ENCODE peak calls at places on chromosome 11, in four cellular contexts. One of them, this sample, is unnamed.

GRCh38 chr11:75896843-75897419 is 81.9 kb downstream of the UVRAG start:
- DNase-seq in activated CD8-positive, alpha-beta memory T cell treated with anti-CD3 and anti-CD28 coated beads, Interleukin-2, amount 10 ng/mL, durations not matched to agents 7 days and 5 days: no peak
- DNase-seq in body of pancreas: no peak
- DNase-seq in NCI-H2029 treated with DMSO at 0.1 percent for 48 hours: peak
- DNase-seq in this sample: no peak

GRCh38 chr11:36010010-36010740 is 66.3 kb downstream of the LDLRAD3 start:
- DNase-seq in NCI-H2029 treated with DMSO at 0.1 percent for 48 hours: no peak
- DNase-seq in body of pancreas: no peak
- DNase-seq in activated CD8-positive, alpha-beta memory T cell treated with anti-CD3 and anti-CD28 coated beads, Interleukin-2, amount 10 ng/mL, durations not matched to agents 7 days and 5 days: no peak
- DNase-seq in this sample: no peak

GRCh38 chr11:58222730-58223129 is 6.0 kb downstream of the OR10Q1 start:
- DNase-seq in body of pancreas: no peak
- DNase-seq in NCI-H2029 treated with DMSO at 0.1 percent for 48 hours: no peak
- DNase-seq in activated CD8-positive, alpha-beta memory T cell treated with anti-CD3 and anti-CD28 coated beads, Interleukin-2, amount 10 ng/mL, durations not matched to agents 7 days and 5 days: no peak
- DNase-seq in this sample: no peak

GRCh38 chr11:44564198-44564597 is 1.3 kb upstream of the CD82 start:
- DNase-seq in activated CD8-positive, alpha-beta memory T cell treated with anti-CD3 and anti-CD28 coated beads, Interleukin-2, amount 10 ng/mL, durations not matched to agents 7 days and 5 days: no peak
- DNase-seq in NCI-H2029 treated with DMSO at 0.1 percent for 48 hours: peak
- DNase-seq in body of pancreas: peak
- DNase-seq in this sample: no peak

GRCh38 chr11:3684129-3684685 is 13.0 kb upstream of the CHRNA10 start:
- DNase-seq in NCI-H2029 treated with DMSO at 0.1 percent for 48 hours: no peak
- DNase-seq in body of pancreas: no peak
- DNase-seq in activated CD8-positive, alpha-beta memory T cell treated with anti-CD3 and anti-CD28 coated beads, Interleukin-2, amount 10 ng/mL, durations not matched to agents 7 days and 5 days: no peak
- DNase-seq in this sample: no peak

GRCh38 chr11:69657911-69658605 is 17.1 kb downstream of the LTO1 start:
- DNase-seq in activated CD8-positive, alpha-beta memory T cell treated with anti-CD3 and anti-CD28 coated beads, Interleukin-2, amount 10 ng/mL, durations not matched to agents 7 days and 5 days: no peak
- DNase-seq in NCI-H2029 treated with DMSO at 0.1 percent for 48 hours: no peak
- DNase-seq in body of pancreas: no peak
- DNase-seq in this sample: no peak

GRCh38 chr11:1480555-1481482 is 5.8 kb downstream of the MOB2 start:
- DNase-seq in body of pancreas: no peak
- DNase-seq in NCI-H2029 treated with DMSO at 0.1 percent for 48 hours: no peak
- DNase-seq in activated CD8-positive, alpha-beta memory T cell treated with anti-CD3 and anti-CD28 coated beads, Interleukin-2, amount 10 ng/mL, durations not matched to agents 7 days and 5 days: no peak
- DNase-seq in this sample: no peak

GRCh38 chr11:206516-207212 is 535 bp downstream of the BET1L start:
- DNase-seq in NCI-H2029 treated with DMSO at 0.1 percent for 48 hours: no peak
- DNase-seq in body of pancreas: peak
- DNase-seq in activated CD8-positive, alpha-beta memory T cell treated with anti-CD3 and anti-CD28 coated beads, Interleukin-2, amount 10 ng/mL, durations not matched to agents 7 days and 5 days: peak
- DNase-seq in this sample: no peak

GRCh38 chr11:27371490-27371889 is 8.5 kb upstream of the CCDC34 start:
- DNase-seq in body of pancreas: no peak
- DNase-seq in activated CD8-positive, alpha-beta memory T cell treated with anti-CD3 and anti-CD28 coated beads, Interleukin-2, amount 10 ng/mL, durations not matched to agents 7 days and 5 days: no peak
- DNase-seq in NCI-H2029 treated with DMSO at 0.1 percent for 48 hours: no peak
- DNase-seq in this sample: no peak

GRCh38 chr11:12680246-12680939 is 6.2 kb downstream of the TEAD1 start:
- DNase-seq in body of pancreas: peak
- DNase-seq in NCI-H2029 treated with DMSO at 0.1 percent for 48 hours: peak
- DNase-seq in activated CD8-positive, alpha-beta memory T cell treated with anti-CD3 and anti-CD28 coated beads, Interleukin-2, amount 10 ng/mL, durations not matched to agents 7 days and 5 days: no peak
- DNase-seq in this sample: no peak

GRCh38 chr11:773830-774229 is 3.5 kb downstream of the GATD1 start:
- DNase-seq in activated CD8-positive, alpha-beta memory T cell treated with anti-CD3 and anti-CD28 coated beads, Interleukin-2, amount 10 ng/mL, durations not matched to agents 7 days and 5 days: no peak
- DNase-seq in NCI-H2029 treated with DMSO at 0.1 percent for 48 hours: no peak
- DNase-seq in body of pancreas: no peak
- DNase-seq in this sample: no peak

GRCh38 chr11:1152316-1153104 is 5.2 kb upstream of the MUC5AC start:
- DNase-seq in activated CD8-positive, alpha-beta memory T cell treated with anti-CD3 and anti-CD28 coated beads, Interleukin-2, amount 10 ng/mL, durations not matched to agents 7 days and 5 days: peak
- DNase-seq in NCI-H2029 treated with DMSO at 0.1 percent for 48 hours: no peak
- DNase-seq in body of pancreas: no peak
- DNase-seq in this sample: no peak

GRCh38 chr11:3849297-3849874 is 6.1 kb upstream of the STIM1 start:
- DNase-seq in activated CD8-positive, alpha-beta memory T cell treated with anti-CD3 and anti-CD28 coated beads, Interleukin-2, amount 10 ng/mL, durations not matched to agents 7 days and 5 days: peak
- DNase-seq in NCI-H2029 treated with DMSO at 0.1 percent for 48 hours: no peak
- DNase-seq in body of pancreas: peak
- DNase-seq in this sample: no peak

GRCh38 chr11:77322926-77323590 is 21.6 kb upstream of the GDPD4 start:
- DNase-seq in body of pancreas: no peak
- DNase-seq in NCI-H2029 treated with DMSO at 0.1 percent for 48 hours: no peak
- DNase-seq in activated CD8-positive, alpha-beta memory T cell treated with anti-CD3 and anti-CD28 coated beads, Interleukin-2, amount 10 ng/mL, durations not matched to agents 7 days and 5 days: no peak
- DNase-seq in this sample: no peak

GRCh38 chr11:3022300-3022967 is 30.3 kb upstream of the NAP1L4 start:
- DNase-seq in NCI-H2029 treated with DMSO at 0.1 percent for 48 hours: no peak
- DNase-seq in activated CD8-positive, alpha-beta memory T cell treated with anti-CD3 and anti-CD28 coated beads, Interleukin-2, amount 10 ng/mL, durations not matched to agents 7 days and 5 days: no peak
- DNase-seq in body of pancreas: peak
- DNase-seq in this sample: no peak

GRCh38 chr11:131658952-131659351 is 288.5 kb downstream of the NTM start:
- DNase-seq in NCI-H2029 treated with DMSO at 0.1 percent for 48 hours: no peak
- DNase-seq in body of pancreas: no peak
- DNase-seq in activated CD8-positive, alpha-beta memory T cell treated with anti-CD3 and anti-CD28 coated beads, Interleukin-2, amount 10 ng/mL, durations not matched to agents 7 days and 5 days: no peak
- DNase-seq in this sample: no peak

GRCh38 chr11:235180-235997 is 753 bp downstream of the SIRT3 start:
- DNase-seq in body of pancreas: no peak
- DNase-seq in activated CD8-positive, alpha-beta memory T cell treated with anti-CD3 and anti-CD28 coated beads, Interleukin-2, amount 10 ng/mL, durations not matched to agents 7 days and 5 days: peak
- DNase-seq in NCI-H2029 treated with DMSO at 0.1 percent for 48 hours: peak
- DNase-seq in this sample: no peak

GRCh38 chr11:61696602-61697001 is 16.4 kb downstream of the DAGLA start:
- DNase-seq in body of pancreas: no peak
- DNase-seq in NCI-H2029 treated with DMSO at 0.1 percent for 48 hours: no peak
- DNase-seq in activated CD8-positive, alpha-beta memory T cell treated with anti-CD3 and anti-CD28 coated beads, Interleukin-2, amount 10 ng/mL, durations not matched to agents 7 days and 5 days: no peak
- DNase-seq in this sample: no peak

GRCh38 chr11:131666617-131667016 is 296.2 kb downstream of the NTM start:
- DNase-seq in activated CD8-positive, alpha-beta memory T cell treated with anti-CD3 and anti-CD28 coated beads, Interleukin-2, amount 10 ng/mL, durations not matched to agents 7 days and 5 days: no peak
- DNase-seq in NCI-H2029 treated with DMSO at 0.1 percent for 48 hours: no peak
- DNase-seq in body of pancreas: no peak
- DNase-seq in this sample: no peak

GRCh38 chr11:125591659-125592304 is 870 bp upstream of the STT3A start:
- DNase-seq in body of pancreas: peak
- DNase-seq in NCI-H2029 treated with DMSO at 0.1 percent for 48 hours: no peak
- DNase-seq in activated CD8-positive, alpha-beta memory T cell treated with anti-CD3 and anti-CD28 coated beads, Interleukin-2, amount 10 ng/mL, durations not matched to agents 7 days and 5 days: peak
- DNase-seq in this sample: no peak

GRCh38 chr11:68584097-68584496 is 100.2 kb upstream of the GAL start:
- DNase-seq in activated CD8-positive, alpha-beta memory T cell treated with anti-CD3 and anti-CD28 coated beads, Interleukin-2, amount 10 ng/mL, durations not matched to agents 7 days and 5 days: peak
- DNase-seq in NCI-H2029 treated with DMSO at 0.1 percent for 48 hours: no peak
- DNase-seq in body of pancreas: peak
- DNase-seq in this sample: no peak

GRCh38 chr11:44940424-44940823 is 10.3 kb downstream of the TP53I11 start:
- DNase-seq in body of pancreas: no peak
- DNase-seq in activated CD8-positive, alpha-beta memory T cell treated with anti-CD3 and anti-CD28 coated beads, Interleukin-2, amount 10 ng/mL, durations not matched to agents 7 days and 5 days: no peak
- DNase-seq in NCI-H2029 treated with DMSO at 0.1 percent for 48 hours: no peak
- DNase-seq in this sample: no peak

GRCh38 chr11:33451364-33451763 is 194.2 kb downstream of the HIPK3 start:
- DNase-seq in activated CD8-positive, alpha-beta memory T cell treated with anti-CD3 and anti-CD28 coated beads, Interleukin-2, amount 10 ng/mL, durations not matched to agents 7 days and 5 days: no peak
- DNase-seq in body of pancreas: no peak
- DNase-seq in NCI-H2029 treated with DMSO at 0.1 percent for 48 hours: no peak
- DNase-seq in this sample: no peak

GRCh38 chr11:116454020-116454645 is 318.7 kb downstream of the BUD13 start:
- DNase-seq in activated CD8-positive, alpha-beta memory T cell treated with anti-CD3 and anti-CD28 coated beads, Interleukin-2, amount 10 ng/mL, durations not matched to agents 7 days and 5 days: peak
- DNase-seq in NCI-H2029 treated with DMSO at 0.1 percent for 48 hours: peak
- DNase-seq in body of pancreas: peak
- DNase-seq in this sample: no peak

GRCh38 chr11:118658372-118659313 is 20.8 kb downstream of the TREH start:
- DNase-seq in body of pancreas: no peak
- DNase-seq in activated CD8-positive, alpha-beta memory T cell treated with anti-CD3 and anti-CD28 coated beads, Interleukin-2, amount 10 ng/mL, durations not matched to agents 7 days and 5 days: no peak
- DNase-seq in NCI-H2029 treated with DMSO at 0.1 percent for 48 hours: no peak
- DNase-seq in this sample: no peak

GRCh38 chr11:46838501-46838900 is 7.6 kb downstream of the CKAP5 start:
- DNase-seq in NCI-H2029 treated with DMSO at 0.1 percent for 48 hours: no peak
- DNase-seq in activated CD8-positive, alpha-beta memory T cell treated with anti-CD3 and anti-CD28 coated beads, Interleukin-2, amount 10 ng/mL, durations not matched to agents 7 days and 5 days: no peak
- DNase-seq in body of pancreas: no peak
- DNase-seq in this sample: no peak

GRCh38 chr11:70608568-70609314 is 210.4 kb downstream of the CTTN start:
- DNase-seq in body of pancreas: no peak
- DNase-seq in NCI-H2029 treated with DMSO at 0.1 percent for 48 hours: no peak
- DNase-seq in activated CD8-positive, alpha-beta memory T cell treated with anti-CD3 and anti-CD28 coated beads, Interleukin-2, amount 10 ng/mL, durations not matched to agents 7 days and 5 days: no peak
- DNase-seq in this sample: no peak

GRCh38 chr11:99244613-99245012 is 223.9 kb downstream of the CNTN5 start:
- DNase-seq in NCI-H2029 treated with DMSO at 0.1 percent for 48 hours: no peak
- DNase-seq in body of pancreas: no peak
- DNase-seq in activated CD8-positive, alpha-beta memory T cell treated with anti-CD3 and anti-CD28 coated beads, Interleukin-2, amount 10 ng/mL, durations not matched to agents 7 days and 5 days: no peak
- DNase-seq in this sample: no peak

This sample was measured in esophagus muscularis mucosa.